ENCODE peak calls at places on chromosomes 5 and 9, in nine cellular contexts. I, M, Z, F, L, D, G, A and X are unnamed samples.

GRCh38 chr5:41009228-41009627 is 61.9 kb downstream of the MROH2B start:
- DNase-seq in F (no peak), I (peak), D (peak), L (peak), G (peak), A (no peak), M (peak), Z (no peak), X (no peak)

GRCh38 chr9:16458696-16459420 is 411.6 kb downstream of the BNC2 start:
- DNase-seq in F (no peak), G (peak), Z (no peak), A (no peak), M (no peak), L (peak), I (no peak), D (peak), X (no peak)

GRCh38 chr5:96690906-96691305 is 28.7 kb downstream of the CAST start:
- DNase-seq in D (no peak), G (no peak), F (no peak), Z (no peak), M (no peak), A (no peak), I (no peak), L (no peak), X (no peak)

GRCh38 chr5:62284946-62285891 is 20.8 kb upstream of the KIF2A start:
- DNase-seq in L (no peak), F (no peak), D (no peak), G (no peak), A (no peak), M (no peak), Z (no peak), I (no peak), X (no peak)

GRCh38 chr5:143275871-143276363 is 127.6 kb downstream of the NR3C1 start:
- DNase-seq in L (no peak), F (no peak), M (no peak), D (no peak), I (no peak), Z (no peak), A (no peak), G (no peak), X (no peak)

GRCh38 chr5:50352390-50352789 is 88.7 kb downstream of the EMB start:
- DNase-seq in D (no peak), F (no peak), A (no peak), I (no peak), G (no peak), M (no peak), Z (no peak), L (no peak), X (peak)

GRCh38 chr5:135186662-135187522 is 152.9 kb upstream of the PITX1 start:
- DNase-seq in M (no peak), Z (no peak), D (peak), A (no peak), I (no peak), G (no peak), F (no peak), L (no peak), X (peak)

GRCh38 chr5:116738270-116738947 is 163.8 kb upstream of the SEMA6A start:
- DNase-seq in L (no peak), A (no peak), G (no peak), M (no peak), F (no peak), Z (no peak), I (no peak), D (no peak), X (no peak)

GRCh38 chr9:134644715-134645606 is 3.4 kb downstream of the COL5A1 start:
- DNase-seq in M (peak), L (peak), Z (peak), G (peak), F (peak), D (peak), I (no peak), A (no peak), X (no peak)

GRCh38 chr9:94916956-94917355 is 190.5 kb downstream of the AOPEP start:
- DNase-seq in Z (peak), L (no peak), I (no peak), F (no peak), D (no peak), M (no peak), A (no peak), G (no peak), X (no peak)

GRCh38 chr9:16368425-16369087 is 501.9 kb downstream of the BNC2 start:
- DNase-seq in M (no peak), D (peak), F (no peak), L (peak), G (peak), I (no peak), A (no peak), Z (no peak), X (no peak)

GRCh38 chr5:95715799-95716461 is 15.2 kb upstream of the RHOBTB3 start:
- DNase-seq in A (no peak), G (no peak), F (no peak), Z (no peak), L (peak), I (peak), M (no peak), D (peak), X (no peak)

GRCh38 chr5:113463032-113463431 is 25.2 kb downstream of the MCC start:
- DNase-seq in Z (no peak), I (no peak), F (no peak), A (no peak), L (no peak), M (no peak), D (no peak), G (no peak), X (no peak)

GRCh38 chr9:6922680-6923079 is 164.9 kb downstream of the KDM4C start:
- DNase-seq in G (no peak), L (no peak), Z (no peak), F (no peak), M (no peak), A (no peak), D (no peak), I (no peak), X (peak)

GRCh38 chr5:15452030-15452429 is 48.0 kb upstream of the FBXL7 start:
- DNase-seq in A (no peak), I (no peak), L (no peak), F (no peak), D (no peak), M (no peak), G (no peak), Z (no peak), X (no peak)
- TF ChIP-seq POLR2A in A (no peak), I (no peak), L (no peak), F (no peak), D (no peak), M (no peak), G (no peak), Z (no peak), X (no peak)

DNA sequence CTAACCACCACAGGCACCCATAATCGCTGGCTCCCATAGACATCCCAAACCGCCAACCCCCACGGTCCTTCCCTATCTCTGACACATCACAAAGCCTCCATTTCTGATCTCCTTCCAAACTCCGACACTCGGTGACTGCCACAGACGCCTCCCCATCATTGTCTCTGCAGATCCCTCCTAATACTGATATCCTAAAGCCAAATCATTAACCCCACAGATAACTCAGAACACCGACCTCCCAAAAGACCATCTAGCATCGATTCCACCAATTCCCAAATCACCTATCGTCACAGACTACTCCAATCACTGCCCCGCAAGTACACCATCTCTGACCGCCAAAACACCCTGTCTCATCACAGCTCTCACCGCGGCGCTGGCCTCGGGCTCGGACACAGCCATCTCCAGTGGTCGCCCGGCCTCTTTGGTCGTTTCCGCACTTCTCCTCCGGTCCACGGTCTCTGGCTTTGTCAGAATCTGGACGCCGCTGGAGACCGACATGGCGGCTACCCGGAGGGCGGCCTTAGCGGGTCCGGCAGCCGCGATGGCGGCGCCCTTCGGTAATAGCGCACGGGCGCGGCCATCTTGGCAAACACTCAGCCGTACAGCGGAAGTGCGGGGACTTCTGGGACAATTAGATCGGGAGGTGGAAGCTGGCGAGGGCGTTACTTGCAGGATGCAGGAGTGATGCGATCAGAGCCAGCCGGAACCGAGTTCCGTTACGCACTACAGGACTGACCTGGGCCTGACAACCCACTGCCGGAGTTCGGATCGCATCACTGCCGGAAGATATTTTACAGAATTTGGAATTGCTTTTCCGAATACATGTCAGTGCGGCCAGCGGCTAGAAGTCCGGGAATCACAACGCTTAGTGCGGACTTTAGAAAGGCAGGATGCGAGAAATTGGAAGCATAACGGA is at the start of gene ZFP37:
- DNase-seq in A (peak), I (peak), L (peak), Z (peak), D (peak), F (peak), G (peak), M (peak), X (peak)
- TF ChIP-seq POLR2A in A (no peak), I (no peak), L (no peak), Z (no peak), D (peak), F (peak), G (peak), M (no peak), X (no peak)

DNA sequence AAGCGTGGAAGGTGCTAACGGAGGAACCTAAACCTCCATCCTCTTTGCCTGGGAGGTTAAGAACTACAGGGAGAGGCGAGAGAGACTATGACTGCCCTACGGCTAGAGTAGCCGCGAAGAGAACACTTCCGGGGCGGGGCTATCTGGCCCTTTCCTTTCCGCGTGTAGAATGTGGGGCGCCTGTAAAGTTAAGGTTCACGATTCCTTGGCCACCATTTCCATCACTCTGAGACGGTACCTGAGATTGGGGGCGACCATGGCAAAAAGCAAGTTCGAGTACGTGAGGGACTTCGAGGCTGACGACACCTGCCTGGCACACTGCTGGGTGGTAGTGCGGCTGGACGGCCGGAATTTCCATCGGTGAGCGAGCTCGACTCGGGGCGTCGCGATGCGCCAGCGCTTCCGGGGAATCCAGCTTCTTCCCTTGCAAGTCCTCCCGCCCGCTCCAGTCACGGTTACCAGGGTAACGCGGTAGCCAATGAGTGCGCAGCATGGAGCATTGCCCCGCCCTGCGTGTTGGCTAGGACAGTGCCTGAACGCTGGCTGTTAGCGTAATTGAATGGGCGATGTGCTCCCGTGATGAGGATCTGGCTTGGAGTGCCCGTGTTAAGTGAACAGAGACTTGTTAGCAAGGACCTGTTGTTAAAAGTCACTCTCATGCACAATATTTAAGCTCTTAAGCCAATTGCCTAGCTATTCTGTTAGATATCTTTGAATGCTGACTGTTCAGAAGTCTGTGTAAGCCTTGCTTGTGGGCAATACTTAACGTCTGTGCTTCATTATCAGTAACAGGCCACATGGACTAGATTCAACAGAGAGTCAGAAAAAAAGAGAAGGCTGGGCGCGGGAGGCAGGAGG is at the start of gene THG1L:
- DNase-seq in L (peak), M (peak), A (peak), I (peak), G (peak), D (peak), F (peak), Z (peak), X (peak)
- TF ChIP-seq POLR2A in L (peak), M (no peak), A (peak), I (peak), G (peak), D (peak), F (no peak), Z (no peak), X (peak)

DNA sequence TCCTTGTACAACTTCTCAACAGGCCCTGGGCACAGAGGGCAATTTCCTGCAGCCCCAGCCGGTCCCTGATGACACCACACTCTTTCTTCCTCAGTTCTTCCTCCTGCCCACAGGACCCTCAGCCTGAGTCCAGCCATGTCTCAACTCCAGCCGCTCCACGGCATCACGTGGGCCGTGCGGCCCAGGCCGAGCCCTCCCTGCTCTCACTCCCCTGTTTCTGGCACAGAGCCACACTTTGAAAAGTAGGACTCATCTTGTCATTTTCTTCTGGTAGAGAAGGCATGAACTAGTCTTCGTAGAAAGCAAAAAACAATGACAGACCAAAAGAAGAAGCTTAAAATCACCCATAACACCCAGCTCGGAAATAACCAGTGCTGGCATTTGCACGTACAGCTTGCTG is 404.7 kb upstream of the IRX1 start:
- DNase-seq in Z (no peak), A (no peak), D (no peak), G (no peak), L (no peak), M (no peak), F (no peak), I (no peak), X (no peak)
- TF ChIP-seq POLR2A in Z (no peak), A (no peak), D (no peak), G (no peak), L (no peak), M (no peak), F (no peak), I (no peak), X (no peak)

GRCh38 chr5:132268698-132269551 is 11.4 kb downstream of the PDLIM4 start:
- DNase-seq in L (no peak), I (no peak), M (no peak), D (peak), Z (peak), G (no peak), A (no peak), F (no peak), X (no peak)
- TF ChIP-seq POLR2A in L (no peak), I (no peak), M (no peak), D (no peak), Z (no peak), G (no peak), A (no peak), F (no peak), X (no peak)